ENCODE peak calls at places on chromosomes 1 and 21, in six cellular contexts. One of them, this sample, is unnamed.

GRCh38 chr1:12448746-12449177 is 169.2 kb downstream of the DHRS3 start:
- DNase-seq in memory B cell: no peak
- DNase-seq in hypothalamus: no peak
- DNase-seq in mesothelial cell of epicardium: no peak
- DNase-seq in omental fat pad: no peak
- DNase-seq in Ammon's horn: peak; percentile 49
- DNase-seq in this sample: no peak

GRCh38 chr1:198939946-198940345 is 301.1 kb downstream of the PTPRC start:
- DNase-seq in memory B cell: no peak
- DNase-seq in hypothalamus: no peak
- DNase-seq in mesothelial cell of epicardium: no peak
- DNase-seq in omental fat pad: no peak
- DNase-seq in Ammon's horn: no peak
- DNase-seq in this sample: no peak

GRCh38 chr1:109996476-109996875 is 11.9 kb downstream of the AHCYL1 start:
- DNase-seq in memory B cell: no peak
- DNase-seq in hypothalamus: no peak
- DNase-seq in mesothelial cell of epicardium: no peak
- DNase-seq in omental fat pad: no peak
- DNase-seq in Ammon's horn: no peak
- DNase-seq in this sample: no peak

GRCh38 chr21:27359141-27359540 is 392.3 kb upstream of the ADAMTS5 start:
- DNase-seq in memory B cell: no peak
- DNase-seq in hypothalamus: no peak
- DNase-seq in mesothelial cell of epicardium: no peak
- DNase-seq in omental fat pad: no peak
- DNase-seq in Ammon's horn: no peak
- DNase-seq in this sample: no peak

GRCh38 chr1:43851561-43852338 is 81.9 kb upstream of the ARTN start:
- DNase-seq in memory B cell: no peak
- DNase-seq in hypothalamus: no peak
- DNase-seq in mesothelial cell of epicardium: no peak
- DNase-seq in omental fat pad: no peak
- DNase-seq in Ammon's horn: no peak
- DNase-seq in this sample: no peak

GRCh38 chr1:54376085-54377039 is 29.8 kb downstream of the SSBP3 start:
- DNase-seq in memory B cell: no peak
- DNase-seq in hypothalamus: no peak
- DNase-seq in mesothelial cell of epicardium: no peak
- DNase-seq in omental fat pad: no peak
- DNase-seq in Ammon's horn: no peak
- DNase-seq in this sample: no peak

GRCh38 chr1:98323906-98324358 is 337.6 kb upstream of the SNX7 start:
- DNase-seq in memory B cell: no peak
- DNase-seq in hypothalamus: no peak
- DNase-seq in mesothelial cell of epicardium: no peak
- DNase-seq in omental fat pad: no peak
- DNase-seq in Ammon's horn: no peak
- DNase-seq in this sample: peak; percentile 3

GRCh38 chr1:212915245-212916091 is 34.9 kb upstream of the VASH2 start:
- DNase-seq in memory B cell: no peak
- DNase-seq in hypothalamus: no peak
- DNase-seq in mesothelial cell of epicardium: peak; percentile 72
- DNase-seq in omental fat pad: no peak
- DNase-seq in Ammon's horn: peak; percentile 33
- DNase-seq in this sample: no peak

GRCh38 chr1:225962440-225962975 is 21.5 kb upstream of the LEFTY2 start:
- DNase-seq in memory B cell: peak; percentile 69
- DNase-seq in hypothalamus: no peak
- DNase-seq in mesothelial cell of epicardium: peak; percentile 64
- DNase-seq in omental fat pad: no peak
- DNase-seq in Ammon's horn: no peak
- DNase-seq in this sample: peak; percentile 48

GRCh38 chr1:45968941-45969666 is 163.3 kb downstream of the PIK3R3 start:
- DNase-seq in memory B cell: no peak
- DNase-seq in hypothalamus: no peak
- DNase-seq in mesothelial cell of epicardium: no peak
- DNase-seq in omental fat pad: no peak
- DNase-seq in Ammon's horn: no peak
- DNase-seq in this sample: no peak

GRCh38 chr1:227895828-227896685 is 51.7 kb downstream of the WNT9A start:
- DNase-seq in memory B cell: peak; percentile 9
- DNase-seq in hypothalamus: peak; percentile 48
- DNase-seq in mesothelial cell of epicardium: peak; percentile 69
- DNase-seq in omental fat pad: peak; percentile 6
- DNase-seq in Ammon's horn: peak; percentile 75
- DNase-seq in this sample: no peak

GRCh38 chr1:50829010-50829958 is 130.8 kb downstream of the FAF1 start:
- DNase-seq in memory B cell: no peak
- DNase-seq in hypothalamus: no peak
- DNase-seq in mesothelial cell of epicardium: no peak
- DNase-seq in omental fat pad: no peak
- DNase-seq in Ammon's horn: no peak
- DNase-seq in this sample: no peak

GRCh38 chr1:67575861-67576260 is 109.1 kb upstream of the GADD45A start:
- DNase-seq in memory B cell: no peak
- DNase-seq in hypothalamus: no peak
- DNase-seq in mesothelial cell of epicardium: no peak
- DNase-seq in omental fat pad: no peak
- DNase-seq in Ammon's horn: no peak
- DNase-seq in this sample: no peak

GRCh38 chr1:181726608-181727007 is 243.3 kb downstream of the CACNA1E start:
- DNase-seq in memory B cell: no peak
- DNase-seq in hypothalamus: no peak
- DNase-seq in mesothelial cell of epicardium: no peak
- DNase-seq in omental fat pad: no peak
- DNase-seq in Ammon's horn: no peak
- DNase-seq in this sample: no peak

GRCh38 chr1:212473729-212474128 is 41.0 kb downstream of the NENF start:
- DNase-seq in memory B cell: no peak
- DNase-seq in hypothalamus: no peak
- DNase-seq in mesothelial cell of epicardium: no peak
- DNase-seq in omental fat pad: no peak
- DNase-seq in Ammon's horn: no peak
- DNase-seq in this sample: no peak

GRCh38 chr1:78911956-78912880 is 94.3 kb downstream of the ADGRL4 start:
- DNase-seq in memory B cell: no peak
- DNase-seq in hypothalamus: no peak
- DNase-seq in mesothelial cell of epicardium: no peak
- DNase-seq in omental fat pad: no peak
- DNase-seq in Ammon's horn: no peak
- DNase-seq in this sample: no peak

GRCh38 chr1:114458208-114458777 is 52.7 kb downstream of the TRIM33 start:
- DNase-seq in memory B cell: no peak
- DNase-seq in hypothalamus: no peak
- DNase-seq in mesothelial cell of epicardium: no peak
- DNase-seq in omental fat pad: no peak
- DNase-seq in Ammon's horn: no peak
- DNase-seq in this sample: no peak

GRCh38 chr1:204353213-204353910 is 6.4 kb downstream of the PLEKHA6 start:
- DNase-seq in memory B cell: no peak
- DNase-seq in hypothalamus: no peak
- DNase-seq in mesothelial cell of epicardium: no peak
- DNase-seq in omental fat pad: no peak
- DNase-seq in Ammon's horn: no peak
- DNase-seq in this sample: no peak

GRCh38 chr1:246280551-246280950 is 226.5 kb downstream of the SMYD3 start:
- DNase-seq in memory B cell: no peak
- DNase-seq in hypothalamus: no peak
- DNase-seq in mesothelial cell of epicardium: no peak
- DNase-seq in omental fat pad: no peak
- DNase-seq in Ammon's horn: peak; percentile 18
- DNase-seq in this sample: no peak

GRCh38 chr1:151131832-151132675 is 14.4 kb downstream of the SEMA6C start:
- DNase-seq in memory B cell: no peak
- DNase-seq in hypothalamus: no peak
- DNase-seq in mesothelial cell of epicardium: peak; percentile 68
- DNase-seq in omental fat pad: no peak
- DNase-seq in Ammon's horn: peak; percentile 9
- DNase-seq in this sample: no peak

GRCh38 chr1:47262787-47263413 is 30.9 kb upstream of the TAL1 start:
- DNase-seq in memory B cell: peak; percentile 21
- DNase-seq in hypothalamus: no peak
- DNase-seq in mesothelial cell of epicardium: no peak
- DNase-seq in omental fat pad: no peak
- DNase-seq in Ammon's horn: peak; percentile 28
- DNase-seq in this sample: no peak

GRCh38 chr1:109167114-109167513 is 46.6 kb upstream of the SARS1 start:
- DNase-seq in memory B cell: no peak
- DNase-seq in hypothalamus: no peak
- DNase-seq in mesothelial cell of epicardium: no peak
- DNase-seq in omental fat pad: no peak
- DNase-seq in Ammon's horn: no peak
- DNase-seq in this sample: no peak

GRCh38 chr1:178725603-178726517 is 816 bp downstream of the RALGPS2 start:
- DNase-seq in memory B cell: peak; percentile 51
- DNase-seq in hypothalamus: peak; percentile 16
- DNase-seq in mesothelial cell of epicardium: peak; percentile 69
- DNase-seq in omental fat pad: peak; percentile 45
- DNase-seq in Ammon's horn: peak; percentile 86
- DNase-seq in this sample: peak; percentile 63

GRCh38 chr1:17521946-17522612 is 17.4 kb upstream of the ARHGEF10L start:
- DNase-seq in memory B cell: no peak
- DNase-seq in hypothalamus: no peak
- DNase-seq in mesothelial cell of epicardium: no peak
- DNase-seq in omental fat pad: no peak
- DNase-seq in Ammon's horn: no peak
- DNase-seq in this sample: no peak

GRCh38 chr21:42503711-42504110 is 7.7 kb upstream of the RSPH1 start:
- DNase-seq in memory B cell: no peak
- DNase-seq in hypothalamus: no peak
- DNase-seq in mesothelial cell of epicardium: no peak
- DNase-seq in omental fat pad: no peak
- DNase-seq in Ammon's horn: no peak
- DNase-seq in this sample: no peak

GRCh38 chr1:17603091-17603841 is 63.8 kb downstream of the ARHGEF10L start:
- DNase-seq in memory B cell: no peak
- DNase-seq in hypothalamus: no peak
- DNase-seq in mesothelial cell of epicardium: no peak
- DNase-seq in omental fat pad: no peak
- DNase-seq in Ammon's horn: no peak
- DNase-seq in this sample: no peak

GRCh38 chr1:244118087-244118761 is 67.1 kb downstream of the ZBTB18 start:
- DNase-seq in memory B cell: no peak
- DNase-seq in hypothalamus: no peak
- DNase-seq in mesothelial cell of epicardium: no peak
- DNase-seq in omental fat pad: no peak
- DNase-seq in Ammon's horn: no peak
- DNase-seq in this sample: no peak

GRCh38 chr1:223500560-223501425 is 107.6 kb downstream of the CCDC185 start:
- DNase-seq in memory B cell: no peak
- DNase-seq in hypothalamus: no peak
- DNase-seq in mesothelial cell of epicardium: no peak
- DNase-seq in omental fat pad: no peak
- DNase-seq in Ammon's horn: no peak
- DNase-seq in this sample: no peak

GRCh38 chr1:173925306-173926242 is 8.4 kb upstream of the SERPINC1 start:
- DNase-seq in memory B cell: no peak
- DNase-seq in hypothalamus: no peak
- DNase-seq in mesothelial cell of epicardium: no peak
- DNase-seq in omental fat pad: no peak
- DNase-seq in Ammon's horn: no peak
- DNase-seq in this sample: no peak

GRCh38 chr1:16420719-16421118 is 16.5 kb downstream of the SPATA21 start:
- DNase-seq in memory B cell: peak; percentile 39
- DNase-seq in hypothalamus: no peak
- DNase-seq in mesothelial cell of epicardium: no peak
- DNase-seq in omental fat pad: no peak
- DNase-seq in Ammon's horn: no peak
- DNase-seq in this sample: peak; percentile 49

GRCh38 chr21:38470762-38471161 is 27.5 kb downstream of the ERG start:
- DNase-seq in memory B cell: no peak
- DNase-seq in hypothalamus: no peak
- DNase-seq in mesothelial cell of epicardium: no peak
- DNase-seq in omental fat pad: no peak
- DNase-seq in Ammon's horn: no peak
- DNase-seq in this sample: no peak